ENCODE peak calls at places on chromosomes 5 and 9, in six cellular contexts. Y, U, R, I, N and J are unnamed samples.

GRCh38 chr5:52837068-52837467 is 49.4 kb downstream of the ITGA1 start:
- DNase-seq in Y (no peak), U (no peak), R (peak), I (peak), N (peak), J (peak)

GRCh38 chr5:155629597-155629996 is 616.0 kb downstream of the KIF4B start:
- DNase-seq in Y (no peak), U (no peak), R (no peak), I (no peak), N (no peak), J (no peak)

GRCh38 chr9:87862536-87863268 is 20.0 kb upstream of the SPATA31E1 start:
- DNase-seq in Y (no peak), U (no peak), R (peak), I (no peak), N (peak), J (peak)

GRCh38 chr5:149485655-149486615 is 65.3 kb downstream of the CSNK1A1 start:
- DNase-seq in Y (no peak), U (no peak), R (peak), I (no peak), N (peak), J (peak)

GRCh38 chr5:171961117-171961516 is 45.3 kb downstream of the FBXW11 start:
- DNase-seq in Y (no peak), U (no peak), R (no peak), I (no peak), N (peak), J (peak)

GRCh38 chr9:2174911-2175310 is 159.8 kb downstream of the SMARCA2 start:
- DNase-seq in Y (no peak), U (no peak), R (no peak), I (no peak), N (peak), J (no peak)

GRCh38 chr5:116572375-116573278 is 2.0 kb downstream of the SEMA6A start:
- DNase-seq in Y (no peak), U (no peak), R (no peak), I (peak), N (peak), J (peak)

GRCh38 chr9:14652729-14653377 is 40.4 kb downstream of the ZDHHC21 start:
- DNase-seq in Y (no peak), U (no peak), R (peak), I (peak), N (peak), J (peak)

GRCh38 chr9:131758972-131759647 is 19.2 kb upstream of the RAPGEF1 start:
- DNase-seq in Y (no peak), U (no peak), R (peak), I (no peak), N (no peak), J (peak)

GRCh38 chr5:34712565-34712964 is 56.4 kb downstream of the RAI14 start:
- DNase-seq in Y (no peak), U (no peak), R (no peak), I (no peak), N (no peak), J (no peak)

GRCh38 chr9:13205824-13206223 is 73.7 kb downstream of the MPDZ start:
- DNase-seq in Y (no peak), U (no peak), R (no peak), I (no peak), N (peak), J (no peak)

GRCh38 chr9:22342489-22343217 is 104.0 kb upstream of the DMRTA1 start:
- DNase-seq in Y (no peak), U (no peak), R (peak), I (no peak), N (no peak), J (peak)

GRCh38 chr9:77575785-77576184 is 72.3 kb downstream of the GNA14 start:
- DNase-seq in Y (no peak), U (no peak), R (peak), I (peak), N (peak), J (peak)

GRCh38 chr9:95726756-95727155 is 148.7 kb upstream of the ERCC6L2 start:
- DNase-seq in Y (no peak), U (no peak), R (peak), I (peak), N (peak), J (peak)

GRCh38 chr5:128304791-128305190 is 221.2 kb downstream of the SLC12A2 start:
- DNase-seq in Y (no peak), U (no peak), R (peak), I (no peak), N (peak), J (peak)

GRCh38 chr9:78236511-78236950 is 656 bp downstream of the CEP78 start:
- DNase-seq in Y (no peak), U (no peak), R (no peak), I (no peak), N (peak), J (no peak)

GRCh38 chr9:118563677-118564076 is 805.6 kb downstream of the BRINP1 start:
- DNase-seq in Y (no peak), U (no peak), R (no peak), I (no peak), N (peak), J (peak)

GRCh38 chr5:98179791-98180755 is 593.4 kb upstream of the RGMB start:
- DNase-seq in Y (no peak), U (no peak), R (no peak), I (no peak), N (no peak), J (no peak)

GRCh38 chr9:127985011-127985410 is 4.2 kb upstream of the EEIG1 start:
- DNase-seq in Y (no peak), U (no peak), R (no peak), I (no peak), N (no peak), J (no peak)

GRCh38 chr5:55227738-55228430 is 769 bp upstream of the MCIDAS start:
- DNase-seq in Y (no peak), U (no peak), R (no peak), I (no peak), N (no peak), J (no peak)

GRCh38 chr9:3756071-3756470 is 230.3 kb upstream of the RFX3 start:
- DNase-seq in Y (no peak), U (no peak), R (no peak), I (no peak), N (no peak), J (no peak)

GRCh38 chr5:167871091-167871490 is 420.4 kb upstream of the WWC1 start:
- DNase-seq in Y (no peak), U (no peak), R (no peak), I (no peak), N (no peak), J (no peak)

GRCh38 chr9:88418715-88419540 is 30.7 kb downstream of the SPIN1 start:
- DNase-seq in Y (peak), U (no peak), R (no peak), I (no peak), N (peak), J (no peak)

GRCh38 chr9:111029260-111029659 is 9.0 kb downstream of the LPAR1 start:
- DNase-seq in Y (no peak), U (no peak), R (no peak), I (no peak), N (no peak), J (no peak)

GRCh38 chr5:158639876-158640570 is 459.7 kb downstream of the EBF1 start:
- DNase-seq in Y (no peak), U (no peak), R (peak), I (no peak), N (no peak), J (no peak)

GRCh38 chr5:38765461-38765861 is 80.4 kb upstream of the OSMR start:
- DNase-seq in Y (no peak), U (no peak), R (peak), I (no peak), N (peak), J (no peak)

GRCh38 chr5:55636711-55637110 is 75.4 kb downstream of the SLC38A9 start:
- DNase-seq in Y (no peak), U (no peak), R (peak), I (no peak), N (peak), J (peak)

DNA sequence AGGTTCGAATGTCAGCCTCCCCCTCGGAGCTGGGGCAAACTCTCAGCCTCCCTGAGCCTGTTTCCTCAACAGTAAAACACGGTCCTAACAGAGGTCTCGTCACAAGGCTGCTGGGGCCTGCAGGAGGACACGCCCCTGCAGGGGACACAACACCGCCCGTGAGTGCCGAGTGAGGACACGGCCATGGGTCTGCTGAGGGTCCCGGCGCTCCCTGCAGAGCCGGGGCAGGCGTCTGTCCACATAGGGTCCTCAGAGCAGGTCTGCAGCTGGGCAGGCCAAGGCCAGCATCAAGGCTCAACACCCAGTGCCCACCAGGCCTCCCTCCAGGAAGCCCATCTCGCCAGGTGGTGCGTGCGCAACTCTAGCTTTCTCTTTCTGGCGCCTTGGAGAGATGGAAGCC is 125.2 kb downstream of the VAV2 start:
- DNase-seq in Y (no peak), U (no peak), R (no peak), I (no peak), N (no peak), J (no peak)
- H4K91ac ChIP-seq in Y (no peak), U (no peak), R (no peak), I (no peak), N (peak), J (no peak)

DNA sequence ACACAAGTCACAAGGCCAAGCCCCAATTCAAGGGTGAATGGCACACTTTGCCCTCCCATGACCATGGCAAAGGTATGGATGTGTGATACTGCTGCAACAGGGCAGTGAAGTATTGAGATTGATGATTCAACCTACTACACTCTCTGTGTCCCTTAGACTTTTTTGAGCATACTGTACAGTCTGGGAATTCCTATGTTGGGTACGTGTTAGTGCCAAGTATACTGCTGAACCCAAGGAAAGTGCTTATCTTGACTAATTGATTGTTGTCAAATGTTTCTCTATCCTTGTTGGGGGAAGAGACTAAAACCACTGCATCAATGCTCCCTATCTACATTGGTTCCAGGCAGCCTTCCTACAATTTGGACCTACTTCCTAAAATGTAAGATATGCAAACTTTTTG is 93.7 kb downstream of the NDFIP1 start:
- DNase-seq in Y (no peak), U (no peak), R (peak), I (no peak), N (peak), J (peak)
- H2AK5ac ChIP-seq in Y (no peak), U (peak), R (peak), I (no peak), N (no peak), J (no peak)

GRCh38 chr5:88680253-88681132 is 202.5 kb downstream of the MEF2C start:
- DNase-seq in Y (peak), U (no peak), R (peak), I (no peak), N (peak), J (peak)

GRCh38 chr5:88678780-88679491 is 204.0 kb downstream of the MEF2C start:
- DNase-seq in Y (no peak), U (no peak), R (no peak), I (no peak), N (no peak), J (no peak)

GRCh38 chr5:88677943-88678779 is 204.8 kb downstream of the MEF2C start:
- DNase-seq in Y (peak), U (no peak), R (no peak), I (no peak), N (no peak), J (no peak)

GRCh38 chr5:88681402-88681801 is 201.6 kb downstream of the MEF2C start:
- DNase-seq in Y (no peak), U (no peak), R (no peak), I (no peak), N (no peak), J (no peak)

GRCh38 chr5:88679638-88680037 is 203.3 kb downstream of the MEF2C start:
- DNase-seq in Y (no peak), U (no peak), R (no peak), I (no peak), N (no peak), J (no peak)
- H3K4me2 ChIP-seq in Y (peak), U (peak), R (no peak), I (no peak), N (no peak), J (peak)

DNA sequence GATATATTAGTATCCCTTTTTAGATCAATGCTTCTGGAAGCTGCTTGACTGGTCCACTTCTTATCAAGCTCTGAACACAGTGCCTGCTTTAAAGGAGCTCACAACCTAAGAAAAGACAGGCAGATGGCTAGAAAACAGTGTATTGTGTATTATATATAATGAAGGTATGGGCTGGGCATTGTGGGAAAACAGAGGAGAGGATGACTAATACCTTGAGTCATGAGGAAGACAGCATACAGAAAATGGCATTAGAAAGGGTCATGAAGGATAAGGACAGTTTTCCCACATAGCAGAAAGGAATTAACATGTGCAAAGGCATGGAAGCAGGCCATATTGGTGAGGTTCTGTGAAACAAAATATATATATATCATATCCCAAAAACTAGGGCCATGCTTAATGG is 309.6 kb downstream of the MLLT3 start:
- DNase-seq in Y (no peak), U (no peak), R (peak), I (no peak), N (peak), J (peak)
- H4K91ac ChIP-seq in Y (no peak), U (no peak), R (no peak), I (no peak), N (no peak), J (no peak)

GRCh38 chr9:115117999-115118470 is at the start of gene TNC:
- DNase-seq in Y (peak), U (no peak), R (peak), I (peak), N (peak), J (peak)
- H2AK5ac ChIP-seq in Y (no peak), U (no peak), R (peak), I (no peak), N (peak), J (peak)

GRCh38 chr5:139251695-139252288 is 41.7 kb upstream of the MATR3 start:
- DNase-seq in Y (no peak), U (no peak), R (peak), I (no peak), N (no peak), J (no peak)
- H3K4me2 ChIP-seq in Y (no peak), U (no peak), R (no peak), I (no peak), N (no peak), J (no peak)

GRCh38 chr9:80204054-80204453 is 632.3 kb downstream of the TLE4 start:
- DNase-seq in Y (no peak), U (no peak), R (peak), I (no peak), N (peak), J (no peak)
- H4K91ac ChIP-seq in Y (no peak), U (no peak), R (no peak), I (no peak), N (no peak), J (no peak)